ENCODE peak calls at places on chromosome 1, in five cellular contexts. M is testis, O is A549, D is aorta, N is psoas muscle. C is an unnamed sample.

GRCh38 chr1:238677567-238677966 is 708.8 kb upstream of the CHRM3 start:
- DNase-seq in M (no peak), D (no peak), O (no peak), N (no peak), C (no peak)

GRCh38 chr1:203638914-203639313 is 12.3 kb downstream of the ATP2B4 start:
- DNase-seq in O (no peak), N (no peak), M (no peak), D (no peak), C (no peak)

GRCh38 chr1:3623441-3624150 is 1.2 kb upstream of the TPRG1L start:
- DNase-seq in D (no peak), O (no peak), M (no peak), N (peak), C (no peak)

GRCh38 chr1:77762072-77762476 is 2.4 kb upstream of the USP33 start:
- DNase-seq in D (no peak), M (no peak), N (no peak), O (no peak), C (no peak)

GRCh38 chr1:65882091-65882490 is 89.4 kb downstream of the PDE4B start:
- DNase-seq in M (no peak), N (no peak), D (no peak), O (no peak), C (no peak)

GRCh38 chr1:55298167-55298894 is 83.2 kb upstream of the USP24 start:
- DNase-seq in M (no peak), O (no peak), D (no peak), N (no peak), C (no peak)

GRCh38 chr1:168628807-168629206 is 52.4 kb downstream of the XCL1 start:
- DNase-seq in D (no peak), M (no peak), O (peak), N (no peak), C (no peak)

GRCh38 chr1:210335001-210335400 is 6.3 kb downstream of the HHAT start:
- DNase-seq in N (no peak), D (no peak), M (no peak), O (no peak), C (no peak)

GRCh38 chr1:209597496-209597895 is 14.0 kb downstream of the CAMK1G start:
- DNase-seq in M (no peak), O (no peak), N (no peak), D (no peak), C (no peak)

GRCh38 chr1:151820940-151821339 is 10.7 kb downstream of the RORC start:
- DNase-seq in M (no peak), D (no peak), N (peak), O (no peak), C (no peak)

GRCh38 chr1:60483471-60483870 is 409.9 kb upstream of the C1orf87 start:
- DNase-seq in D (no peak), N (no peak), M (no peak), O (no peak), C (no peak)

GRCh38 chr1:193104496-193104905 is 713 bp downstream of the GLRX2 start:
- DNase-seq in M (peak), O (peak), D (peak), N (no peak), C (peak)

GRCh38 chr1:7666249-7666648 is 104.8 kb upstream of the VAMP3 start:
- DNase-seq in D (no peak), M (no peak), O (no peak), N (no peak), C (no peak)

GRCh38 chr1:7669559-7670208 is 101.4 kb upstream of the VAMP3 start:
- DNase-seq in N (peak), O (peak), D (no peak), M (peak), C (peak)

GRCh38 chr1:7670334-7671145 is 100.6 kb upstream of the VAMP3 start:
- DNase-seq in N (peak), O (no peak), M (no peak), D (no peak), C (no peak)

GRCh38 chr1:7664893-7665250 is 106.2 kb upstream of the VAMP3 start:
- DNase-seq in M (no peak), N (no peak), D (no peak), O (no peak), C (no peak)

DNA sequence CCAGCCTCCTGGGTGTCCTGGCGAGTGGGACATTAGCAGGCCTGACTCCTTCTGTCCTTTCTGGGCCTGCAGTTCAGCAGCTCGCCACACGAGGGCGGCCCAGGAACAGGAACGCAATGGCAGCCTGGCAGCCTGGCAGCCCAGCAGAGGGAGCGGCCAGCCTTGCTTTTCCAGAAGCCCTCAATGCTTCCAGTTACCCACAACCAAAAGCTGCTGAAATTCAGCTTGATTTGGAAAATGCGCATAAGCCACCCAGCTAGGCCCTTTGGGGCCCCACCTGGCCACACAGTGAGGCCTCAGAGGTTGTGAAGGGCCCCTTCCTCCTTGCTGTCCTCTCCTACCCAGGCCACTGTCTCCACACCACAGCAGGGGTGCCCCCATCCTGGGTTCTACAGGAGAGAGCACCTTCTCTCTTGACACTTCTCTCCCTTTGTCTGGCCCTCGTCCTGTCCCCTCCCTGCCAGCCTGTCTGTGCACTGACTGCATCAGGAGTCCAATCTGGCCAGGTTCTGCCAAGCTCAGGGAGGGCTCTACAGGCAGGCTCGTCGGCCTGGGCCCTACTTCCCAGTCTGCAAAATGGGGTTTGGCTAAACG is 103.4 kb upstream of the VAMP3 start:
- DNase-seq in D (peak), M (peak), N (peak), O (peak), C (peak)
- H3K27ac ChIP-seq in D (no peak), M (no peak), N (no peak), O (no peak), C (peak)

DNA sequence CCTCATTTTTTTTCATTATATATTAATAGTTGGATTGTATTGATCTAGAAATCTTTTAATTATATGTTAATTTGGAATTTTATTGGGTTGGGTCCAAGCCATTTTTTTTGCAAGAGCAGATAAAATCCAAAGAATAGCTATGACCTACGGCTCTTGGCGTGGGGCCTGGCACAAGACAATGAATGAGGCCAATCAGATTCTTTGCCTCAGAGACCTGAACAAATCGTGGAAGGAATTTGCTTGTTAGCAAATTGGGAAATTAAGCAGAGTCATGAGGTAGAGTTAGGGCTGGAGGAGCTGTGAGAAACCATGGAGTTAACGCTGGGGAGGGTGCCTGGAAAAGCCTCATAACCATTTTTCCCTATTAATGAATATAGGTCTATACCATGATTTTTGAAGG is 40.1 kb downstream of the CAMSAP2 start:
- DNase-seq in D (no peak), M (no peak), N (no peak), O (no peak), C (peak)
- H3K27ac ChIP-seq in D (no peak), M (no peak), N (no peak), O (no peak), C (peak)

GRCh38 chr1:44985747-44986359 is 542 bp downstream of the EIF2B3 start:
- DNase-seq in N (no peak), D (peak), O (no peak), M (no peak), C (no peak)
- H3K27ac ChIP-seq in N (peak), D (no peak), O (peak), M (peak), C (no peak)

GRCh38 chr1:185398022-185398421 is 81.0 kb upstream of the IVNS1ABP start:
- DNase-seq in N (no peak), O (no peak), D (no peak), M (no peak), C (no peak)
- H3K27ac ChIP-seq in N (no peak), O (no peak), D (no peak), M (no peak), C (no peak)

DNA sequence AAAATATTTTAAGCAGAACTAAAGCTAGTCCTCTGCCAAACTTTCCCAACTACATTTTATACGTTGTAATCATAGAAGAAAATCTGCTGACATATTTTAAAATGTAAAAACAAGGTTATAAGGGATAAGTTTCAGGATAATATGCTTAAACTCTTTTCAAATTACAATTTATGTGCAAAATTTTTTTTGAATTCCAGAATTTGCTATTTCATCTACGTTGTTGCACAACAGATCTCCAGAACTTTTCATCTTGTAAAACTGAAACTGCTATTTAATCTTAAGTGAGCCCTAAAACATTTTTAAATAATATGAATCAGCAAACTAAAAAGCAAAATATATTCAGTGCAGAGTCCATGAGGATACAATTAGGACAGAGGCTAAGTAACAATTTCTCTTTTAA is 5.9 kb downstream of the EDEM3 start:
- DNase-seq in N (no peak), M (no peak), O (no peak), D (no peak), C (no peak)
- H3K27ac ChIP-seq in N (no peak), M (peak), O (no peak), D (no peak), C (peak)

DNA sequence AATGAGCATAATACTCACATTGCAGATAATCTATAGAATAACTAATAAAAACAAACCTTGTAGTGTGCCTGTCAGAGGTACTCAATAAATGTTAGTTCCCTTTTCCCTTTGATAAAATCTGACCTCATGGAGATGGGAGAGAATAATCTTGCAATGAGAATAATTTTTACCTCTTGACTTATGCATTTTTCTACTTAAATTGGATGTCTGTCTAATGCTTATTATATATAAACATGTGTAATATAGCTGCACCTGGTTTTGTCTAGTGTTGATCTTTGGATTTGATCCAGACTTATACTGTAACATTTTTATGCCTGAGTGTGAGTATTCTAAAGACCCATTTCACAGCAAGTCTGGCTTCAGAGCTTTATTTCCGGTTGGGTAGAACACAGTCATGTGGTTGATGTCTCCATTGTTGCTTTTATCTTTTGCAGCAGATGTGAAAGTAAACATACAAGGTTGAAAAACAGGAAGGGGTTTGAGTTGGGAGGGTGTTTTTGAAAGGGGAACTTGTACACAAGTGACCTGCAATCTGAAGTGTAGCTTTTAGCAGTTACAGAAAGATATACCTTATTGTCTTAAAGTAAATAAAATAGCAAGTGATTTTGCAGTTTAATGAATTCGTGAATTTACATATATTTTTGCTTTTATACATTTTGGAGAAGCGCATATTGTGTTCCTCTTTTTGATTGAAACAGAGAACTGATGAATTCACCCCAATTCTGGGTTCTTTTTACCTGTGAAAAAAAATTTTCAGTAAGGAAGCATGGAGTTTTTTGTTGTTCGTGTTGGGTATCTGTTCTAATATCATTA is 12.5 kb downstream of the EPB41 start:
- DNase-seq in M (no peak), D (no peak), N (no peak), O (no peak), C (no peak)
- H3K27ac ChIP-seq in M (no peak), D (no peak), N (peak), O (peak), C (no peak)

C was measured in adrenal gland.